ENCODE peak calls at places on chromosomes 3 and 15, in eight cellular contexts. One of them, this sample, is unnamed.

GRCh38 chr3:152258448-152259302 is 10.1 kb upstream of the MBNL1 start:
- DNase-seq in WTC11: no peak
- DNase-seq in CD4-positive, alpha-beta T cell: peak
- DNase-seq in A673: no peak
- DNase-seq in adrenal gland: peak
- DNase-seq in hepatocyte: peak
- DNase-seq in CD8-positive, alpha-beta T cell: peak
- DNase-seq in colonic mucosa: no peak
- DNase-seq in this sample: peak

GRCh38 chr15:80585544-80586018 is 109.5 kb upstream of the ABHD17C start:
- DNase-seq in colonic mucosa: peak
- DNase-seq in A673: no peak
- DNase-seq in CD8-positive, alpha-beta T cell: no peak
- DNase-seq in hepatocyte: no peak
- DNase-seq in adrenal gland: no peak
- DNase-seq in CD4-positive, alpha-beta T cell: no peak
- DNase-seq in WTC11: peak
- DNase-seq in this sample: no peak

GRCh38 chr3:29635888-29636287 is 355.0 kb downstream of the RBMS3 start:
- DNase-seq in adrenal gland: no peak
- DNase-seq in A673: no peak
- DNase-seq in CD4-positive, alpha-beta T cell: no peak
- DNase-seq in hepatocyte: no peak
- DNase-seq in CD8-positive, alpha-beta T cell: no peak
- DNase-seq in WTC11: no peak
- DNase-seq in colonic mucosa: no peak
- DNase-seq in this sample: no peak

GRCh38 chr3:195425849-195426248 is 17.0 kb downstream of the ACAP2 start:
- DNase-seq in adrenal gland: no peak
- DNase-seq in CD4-positive, alpha-beta T cell: no peak
- DNase-seq in colonic mucosa: no peak
- DNase-seq in hepatocyte: no peak
- DNase-seq in A673: no peak
- DNase-seq in CD8-positive, alpha-beta T cell: no peak
- DNase-seq in WTC11: no peak
- DNase-seq in this sample: no peak

GRCh38 chr3:152417181-152417580 is 148.5 kb downstream of the MBNL1 start:
- DNase-seq in colonic mucosa: no peak
- DNase-seq in adrenal gland: no peak
- DNase-seq in CD4-positive, alpha-beta T cell: no peak
- DNase-seq in WTC11: no peak
- DNase-seq in CD8-positive, alpha-beta T cell: no peak
- DNase-seq in hepatocyte: no peak
- DNase-seq in A673: no peak
- DNase-seq in this sample: no peak

GRCh38 chr3:18153571-18154173 is 271.5 kb downstream of the SATB1 start:
- DNase-seq in hepatocyte: peak
- DNase-seq in WTC11: no peak
- DNase-seq in CD8-positive, alpha-beta T cell: no peak
- DNase-seq in A673: no peak
- DNase-seq in CD4-positive, alpha-beta T cell: no peak
- DNase-seq in colonic mucosa: peak
- DNase-seq in adrenal gland: no peak
- DNase-seq in this sample: no peak

GRCh38 chr3:58234516-58234931 is 3.1 kb upstream of the ABHD6 start:
- DNase-seq in A673: peak
- DNase-seq in hepatocyte: peak
- DNase-seq in CD4-positive, alpha-beta T cell: no peak
- DNase-seq in colonic mucosa: no peak
- DNase-seq in adrenal gland: peak
- DNase-seq in WTC11: no peak
- DNase-seq in CD8-positive, alpha-beta T cell: no peak
- DNase-seq in this sample: no peak

GRCh38 chr15:70643783-70644125 is 119.6 kb downstream of the UACA start:
- DNase-seq in CD4-positive, alpha-beta T cell: no peak
- DNase-seq in hepatocyte: no peak
- DNase-seq in adrenal gland: no peak
- DNase-seq in colonic mucosa: no peak
- DNase-seq in WTC11: no peak
- DNase-seq in A673: no peak
- DNase-seq in CD8-positive, alpha-beta T cell: no peak
- DNase-seq in this sample: no peak

GRCh38 chr3:197874653-197875052 is 75.3 kb upstream of the RPL35A start:
- DNase-seq in WTC11: no peak
- DNase-seq in colonic mucosa: no peak
- DNase-seq in A673: no peak
- DNase-seq in hepatocyte: no peak
- DNase-seq in adrenal gland: no peak
- DNase-seq in CD8-positive, alpha-beta T cell: no peak
- DNase-seq in CD4-positive, alpha-beta T cell: no peak
- DNase-seq in this sample: no peak

GRCh38 chr3:151979914-151980313 is 106.5 kb downstream of the SUCNR1 start:
- DNase-seq in CD8-positive, alpha-beta T cell: no peak
- DNase-seq in colonic mucosa: no peak
- DNase-seq in adrenal gland: no peak
- DNase-seq in hepatocyte: no peak
- DNase-seq in A673: no peak
- DNase-seq in CD4-positive, alpha-beta T cell: no peak
- DNase-seq in WTC11: no peak
- DNase-seq in this sample: no peak

GRCh38 chr3:129558772-129559564 is 16.0 kb downstream of the H1-8 start:
- DNase-seq in CD4-positive, alpha-beta T cell: no peak
- DNase-seq in adrenal gland: peak
- DNase-seq in hepatocyte: peak
- DNase-seq in CD8-positive, alpha-beta T cell: no peak
- DNase-seq in colonic mucosa: no peak
- DNase-seq in A673: no peak
- DNase-seq in WTC11: no peak
- DNase-seq in this sample: no peak

GRCh38 chr15:66634540-66634939 is 67.5 kb upstream of the SMAD6 start:
- DNase-seq in hepatocyte: no peak
- DNase-seq in CD4-positive, alpha-beta T cell: no peak
- DNase-seq in A673: no peak
- DNase-seq in WTC11: no peak
- DNase-seq in adrenal gland: no peak
- DNase-seq in CD8-positive, alpha-beta T cell: no peak
- DNase-seq in colonic mucosa: no peak
- DNase-seq in this sample: no peak

GRCh38 chr15:50798684-50799083 is 33.2 kb upstream of the SPPL2A start:
- DNase-seq in WTC11: no peak
- DNase-seq in colonic mucosa: peak
- DNase-seq in adrenal gland: peak
- DNase-seq in CD4-positive, alpha-beta T cell: no peak
- DNase-seq in CD8-positive, alpha-beta T cell: no peak
- DNase-seq in hepatocyte: peak
- DNase-seq in A673: peak
- DNase-seq in this sample: no peak

GRCh38 chr3:120024103-120024502 is 70.1 kb downstream of the GSK3B start:
- DNase-seq in WTC11: no peak
- DNase-seq in colonic mucosa: no peak
- DNase-seq in CD4-positive, alpha-beta T cell: no peak
- DNase-seq in A673: no peak
- DNase-seq in adrenal gland: no peak
- DNase-seq in CD8-positive, alpha-beta T cell: no peak
- DNase-seq in hepatocyte: no peak
- DNase-seq in this sample: no peak

GRCh38 chr3:57168151-57168550 is 3.0 kb upstream of the IL17RD start:
- DNase-seq in adrenal gland: no peak
- DNase-seq in CD8-positive, alpha-beta T cell: no peak
- DNase-seq in colonic mucosa: no peak
- DNase-seq in WTC11: no peak
- DNase-seq in CD4-positive, alpha-beta T cell: no peak
- DNase-seq in hepatocyte: no peak
- DNase-seq in A673: no peak
- DNase-seq in this sample: no peak

DNA sequence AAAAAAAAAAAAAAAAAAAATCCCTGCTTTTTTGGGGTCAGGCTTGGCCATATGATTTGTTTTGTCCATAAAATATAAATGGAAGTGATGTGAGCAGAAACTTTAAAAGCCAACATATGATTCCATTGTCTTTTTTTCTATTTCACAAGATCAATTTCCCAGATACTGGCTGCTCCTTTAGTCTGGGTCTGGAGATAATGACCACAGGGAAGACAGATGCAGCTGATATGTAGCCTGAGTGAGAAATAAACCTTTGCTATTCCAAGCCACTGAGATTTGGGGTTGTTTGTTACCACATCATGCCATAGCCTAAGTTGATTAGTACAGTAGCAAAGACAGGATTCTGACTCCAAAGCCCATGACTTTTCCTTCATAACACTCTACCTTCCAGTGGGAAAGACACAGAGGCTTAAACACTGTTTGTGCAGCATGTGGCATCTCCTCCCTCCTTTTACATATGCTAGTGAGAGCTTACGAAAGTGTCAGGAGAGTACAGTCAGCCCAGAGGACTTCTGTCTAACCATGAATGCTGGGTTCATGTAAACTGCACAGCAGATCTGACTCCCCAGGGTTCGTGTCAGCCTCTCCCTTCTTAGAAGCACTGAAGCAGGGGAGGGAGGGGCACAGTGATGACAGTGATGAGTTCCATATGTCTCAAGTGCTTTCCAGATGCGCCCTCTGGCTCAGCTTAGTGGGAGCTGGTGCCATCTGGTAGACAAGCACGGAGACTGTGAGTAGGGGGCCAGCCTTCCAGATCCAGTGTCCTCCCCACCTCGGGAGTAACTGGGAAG is 36.7 kb upstream of the SLC7A14 start:
- DNase-seq in WTC11: no peak
- DNase-seq in colonic mucosa: peak
- DNase-seq in CD4-positive, alpha-beta T cell: no peak
- DNase-seq in adrenal gland: peak
- DNase-seq in A673: peak
- DNase-seq in hepatocyte: peak
- DNase-seq in CD8-positive, alpha-beta T cell: no peak
- DNase-seq in this sample: no peak
- TF ChIP-seq CTCF in WTC11: no peak
- TF ChIP-seq CTCF in colonic mucosa: no peak
- TF ChIP-seq CTCF in CD4-positive, alpha-beta T cell: no peak
- TF ChIP-seq CTCF in adrenal gland: no peak
- TF ChIP-seq CTCF in A673: peak
- TF ChIP-seq CTCF in hepatocyte: peak
- TF ChIP-seq CTCF in CD8-positive, alpha-beta T cell: no peak
- TF ChIP-seq CTCF in this sample: no peak

GRCh38 chr3:45041666-45042065 is 15.6 kb downstream of the CLEC3B start:
- DNase-seq in CD4-positive, alpha-beta T cell: no peak
- DNase-seq in CD8-positive, alpha-beta T cell: no peak
- DNase-seq in hepatocyte: no peak
- DNase-seq in colonic mucosa: no peak
- DNase-seq in adrenal gland: no peak
- DNase-seq in A673: no peak
- DNase-seq in WTC11: no peak
- DNase-seq in this sample: no peak

GRCh38 chr3:45048244-45048643 is 22.1 kb downstream of the CLEC3B start:
- DNase-seq in A673: no peak
- DNase-seq in hepatocyte: no peak
- DNase-seq in CD4-positive, alpha-beta T cell: no peak
- DNase-seq in WTC11: no peak
- DNase-seq in adrenal gland: no peak
- DNase-seq in colonic mucosa: no peak
- DNase-seq in CD8-positive, alpha-beta T cell: no peak
- DNase-seq in this sample: no peak

GRCh38 chr3:45042162-45042561 is 16.1 kb downstream of the CLEC3B start:
- DNase-seq in WTC11: no peak
- DNase-seq in A673: no peak
- DNase-seq in adrenal gland: no peak
- DNase-seq in CD4-positive, alpha-beta T cell: no peak
- DNase-seq in colonic mucosa: no peak
- DNase-seq in hepatocyte: no peak
- DNase-seq in CD8-positive, alpha-beta T cell: no peak
- DNase-seq in this sample: no peak

GRCh38 chr3:45038096-45038455 is 12.0 kb downstream of the CLEC3B start:
- DNase-seq in adrenal gland: no peak
- DNase-seq in CD4-positive, alpha-beta T cell: no peak
- DNase-seq in hepatocyte: no peak
- DNase-seq in colonic mucosa: no peak
- DNase-seq in WTC11: no peak
- DNase-seq in A673: no peak
- DNase-seq in CD8-positive, alpha-beta T cell: no peak
- DNase-seq in this sample: no peak

DNA sequence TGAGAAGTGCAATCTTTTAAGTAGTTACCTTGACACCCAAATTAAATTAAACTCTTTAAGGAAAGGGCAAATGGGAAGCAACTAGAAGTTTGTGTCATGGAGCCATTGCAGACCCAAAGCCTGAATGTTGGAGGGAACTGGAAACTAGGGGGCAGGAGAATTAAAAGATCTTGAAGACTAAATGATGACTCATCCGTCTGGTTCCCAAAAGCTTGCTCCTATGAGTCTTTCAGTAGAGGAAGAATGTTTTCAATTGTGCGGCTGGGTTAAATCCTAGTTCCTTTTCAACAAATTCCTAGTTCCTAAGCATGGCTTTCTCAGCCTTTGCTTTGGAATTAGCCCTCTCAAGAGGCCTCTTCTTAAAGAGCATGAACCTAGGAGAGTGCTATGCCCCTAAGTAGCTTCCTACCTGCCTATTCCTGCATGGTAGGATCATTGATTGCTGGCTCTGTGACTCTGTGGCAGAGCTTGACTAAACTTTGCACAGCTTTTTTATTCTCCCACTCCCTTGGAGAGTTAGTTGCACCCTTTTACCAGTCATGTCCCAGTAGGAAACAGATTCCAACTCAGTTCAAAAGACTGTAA is 17.7 kb downstream of the CLEC3B start:
- DNase-seq in colonic mucosa: no peak
- DNase-seq in hepatocyte: peak
- DNase-seq in CD4-positive, alpha-beta T cell: no peak
- DNase-seq in CD8-positive, alpha-beta T cell: no peak
- DNase-seq in WTC11: no peak
- DNase-seq in A673: peak
- DNase-seq in adrenal gland: no peak
- DNase-seq in this sample: no peak
- TF ChIP-seq CTCF in colonic mucosa: no peak
- TF ChIP-seq CTCF in hepatocyte: no peak
- TF ChIP-seq CTCF in CD4-positive, alpha-beta T cell: no peak
- TF ChIP-seq CTCF in CD8-positive, alpha-beta T cell: no peak
- TF ChIP-seq CTCF in WTC11: no peak
- TF ChIP-seq CTCF in A673: no peak
- TF ChIP-seq CTCF in adrenal gland: no peak
- TF ChIP-seq CTCF in this sample: no peak

DNA sequence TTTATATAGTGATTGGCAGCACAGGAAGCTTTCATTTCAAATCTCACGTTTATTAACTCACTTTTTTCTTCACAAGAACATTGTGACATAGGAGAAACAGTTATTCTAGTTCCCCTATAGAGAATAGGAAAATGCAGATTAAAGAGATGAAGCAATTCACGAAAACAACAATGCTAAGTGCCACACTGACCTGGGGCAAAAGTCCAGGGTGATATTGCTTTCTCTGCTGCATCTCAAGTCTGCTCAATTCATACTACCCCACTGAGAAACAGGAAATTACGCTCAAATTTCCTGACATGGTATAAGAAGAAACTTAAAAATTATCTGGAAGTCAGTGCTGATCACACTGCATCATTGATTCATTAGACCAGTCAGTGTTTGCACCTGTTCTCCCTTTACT is 66.7 kb upstream of the SEMA6D start:
- DNase-seq in A673: no peak
- DNase-seq in hepatocyte: no peak
- DNase-seq in WTC11: no peak
- DNase-seq in CD4-positive, alpha-beta T cell: no peak
- DNase-seq in CD8-positive, alpha-beta T cell: no peak
- DNase-seq in colonic mucosa: no peak
- DNase-seq in adrenal gland: no peak
- DNase-seq in this sample: no peak
- TF ChIP-seq CTCF in A673: no peak
- TF ChIP-seq CTCF in hepatocyte: no peak
- TF ChIP-seq CTCF in WTC11: no peak
- TF ChIP-seq CTCF in CD4-positive, alpha-beta T cell: no peak
- TF ChIP-seq CTCF in CD8-positive, alpha-beta T cell: no peak
- TF ChIP-seq CTCF in colonic mucosa: no peak
- TF ChIP-seq CTCF in adrenal gland: no peak
- TF ChIP-seq CTCF in this sample: no peak

GRCh38 chr3:78497692-78498091 is 1270.1 kb downstream of the ROBO1 start:
- DNase-seq in adrenal gland: no peak
- DNase-seq in A673: no peak
- DNase-seq in WTC11: no peak
- DNase-seq in hepatocyte: no peak
- DNase-seq in CD4-positive, alpha-beta T cell: no peak
- DNase-seq in colonic mucosa: no peak
- DNase-seq in CD8-positive, alpha-beta T cell: no peak
- DNase-seq in this sample: no peak
- TF ChIP-seq CTCF in adrenal gland: no peak
- TF ChIP-seq CTCF in A673: peak
- TF ChIP-seq CTCF in WTC11: no peak
- TF ChIP-seq CTCF in hepatocyte: peak
- TF ChIP-seq CTCF in CD4-positive, alpha-beta T cell: no peak
- TF ChIP-seq CTCF in colonic mucosa: no peak
- TF ChIP-seq CTCF in CD8-positive, alpha-beta T cell: no peak
- TF ChIP-seq CTCF in this sample: no peak